ENCODE peak calls at places on chromosomes 11 and 22, in five cellular contexts. E, P, K, G and N are unnamed samples.

GRCh38 chr11:20156280-20156875 is 3.9 kb downstream of the DBX1 start:
- DNase-seq in K (peak), E (no peak), P (no peak), G (no peak), N (peak)

GRCh38 chr11:75467881-75468280 is 34.9 kb upstream of the KLHL35 start:
- DNase-seq in P (no peak), G (no peak), E (no peak), K (no peak), N (no peak)

GRCh38 chr11:119809346-119809745 is 80.3 kb upstream of the NECTIN1 start:
- DNase-seq in K (no peak), G (no peak), P (no peak), E (no peak), N (no peak)

GRCh38 chr11:134071306-134071705 is 2.4 kb downstream of the JAM3 start:
- DNase-seq in G (peak), E (no peak), K (no peak), P (no peak), N (no peak)

GRCh38 chr11:68312780-68313573 is 586 bp downstream of the LRP5 start:
- DNase-seq in K (no peak), P (peak), G (no peak), E (no peak), N (no peak)

GRCh38 chr11:133795088-133795487 is 50.2 kb downstream of the SPATA19 start:
- DNase-seq in G (no peak), E (no peak), K (no peak), P (no peak), N (no peak)

GRCh38 chr22:49321477-49322055 is 506.1 kb downstream of the BRD1 start:
- DNase-seq in P (no peak), E (no peak), G (no peak), K (no peak), N (no peak)

GRCh38 chr22:49632199-49633009 is 195.3 kb downstream of the BRD1 start:
- DNase-seq in G (peak), P (peak), E (peak), K (no peak), N (no peak)

GRCh38 chr22:36208934-36209333 is 7.3 kb upstream of the APOL4 start:
- DNase-seq in K (no peak), G (no peak), E (no peak), P (no peak), N (no peak)

GRCh38 chr11:111836766-111837165 is 34.6 kb downstream of the ALG9 start:
- DNase-seq in G (no peak), K (no peak), E (no peak), P (peak), N (no peak)

GRCh38 chr11:69645801-69646492 is 5.0 kb downstream of the CCND1 start:
- DNase-seq in P (no peak), K (no peak), E (no peak), G (peak), N (no peak)

GRCh38 chr11:33616552-33616951 is 84.1 kb downstream of the C11orf91 start:
- DNase-seq in P (peak), E (no peak), K (no peak), G (no peak), N (no peak)

GRCh38 chr11:130652671-130653335 is 204.4 kb downstream of the ADAMTS15 start:
- DNase-seq in K (no peak), P (peak), G (no peak), E (no peak), N (no peak)

GRCh38 chr11:114977596-114977995 is 299.3 kb downstream of the NXPE2 start:
- DNase-seq in G (no peak), K (no peak), E (no peak), P (no peak), N (no peak)

GRCh38 chr11:34323601-34324000 is 34.2 kb downstream of the ABTB2 start:
- DNase-seq in G (no peak), P (no peak), E (no peak), K (no peak), N (no peak)

GRCh38 chr11:61826930-61827572 is 1.0 kb upstream of the FADS2 start:
- DNase-seq in P (no peak), K (no peak), E (no peak), G (no peak), N (no peak)

GRCh38 chr11:99505319-99505718 is 484.6 kb downstream of the CNTN5 start:
- DNase-seq in G (no peak), P (peak), K (no peak), E (no peak), N (no peak)

GRCh38 chr11:61354208-61354607 is 7.5 kb downstream of the CYB561A3 start:
- DNase-seq in P (no peak), G (no peak), E (no peak), K (no peak), N (no peak)

GRCh38 chr22:24973867-24974266 is 21.4 kb downstream of the KIAA1671 start:
- DNase-seq in G (no peak), E (no peak), K (no peak), P (no peak), N (no peak)

GRCh38 chr11:61971177-61972111 is 4.0 kb upstream of the FTH1 start:
- DNase-seq in K (no peak), P (peak), E (peak), G (peak), N (no peak)